ENCODE peak calls at places on chromosomes 3 and 15, in eight cellular contexts. V, Y, U, K, C, M, D and H are unnamed samples.

GRCh38 chr3:16059081-16059537 is 115.4 kb upstream of the GALNT15 start:
- DNase-seq in V (peak), Y (peak), U (no peak), K (no peak), C (no peak), M (no peak), D (no peak), H (no peak)

GRCh38 chr3:62888778-62889177 is 13.6 kb upstream of the CADPS start:
- DNase-seq in V (no peak), Y (no peak), U (no peak), K (no peak), C (no peak), M (no peak), D (no peak), H (no peak)

GRCh38 chr15:89556413-89557262 is 18.6 kb upstream of the TICRR start:
- DNase-seq in V (peak), Y (peak), U (no peak), K (peak), C (no peak), M (peak), D (no peak), H (peak)

GRCh38 chr3:81521855-81522254 is 239.6 kb downstream of the GBE1 start:
- DNase-seq in V (no peak), Y (peak), U (no peak), K (no peak), C (no peak), M (no peak), D (peak), H (no peak)

GRCh38 chr3:186582541-186582940 is 12.0 kb downstream of the DNAJB11 start:
- DNase-seq in V (no peak), Y (no peak), U (no peak), K (no peak), C (no peak), M (no peak), D (no peak), H (no peak)

GRCh38 chr3:112635674-112636073 is 5.3 kb downstream of the CCDC80 start:
- DNase-seq in V (peak), Y (peak), U (no peak), K (no peak), C (no peak), M (no peak), D (no peak), H (no peak)

GRCh38 chr15:48759921-48760320 is 50.9 kb downstream of the CEP152 start:
- DNase-seq in V (no peak), Y (peak), U (no peak), K (no peak), C (no peak), M (no peak), D (no peak), H (no peak)

GRCh38 chr15:52417501-52417900 is 111.2 kb downstream of the MYO5A start:
- DNase-seq in V (peak), Y (no peak), U (no peak), K (no peak), C (no peak), M (no peak), D (no peak), H (no peak)

GRCh38 chr15:77496710-77497107 is 76.0 kb downstream of the HMG20A start:
- DNase-seq in V (peak), Y (peak), U (peak), K (peak), C (peak), M (peak), D (peak), H (peak)

GRCh38 chr3:30319713-30320112 is 286.7 kb upstream of the TGFBR2 start:
- DNase-seq in V (peak), Y (peak), U (no peak), K (peak), C (no peak), M (peak), D (no peak), H (no peak)

GRCh38 chr15:40323953-40324937 is 753 bp downstream of the INAFM2 start:
- DNase-seq in V (peak), Y (no peak), U (no peak), K (no peak), C (no peak), M (no peak), D (no peak), H (no peak)

GRCh38 chr15:87871738-87872315 is 384.7 kb downstream of the NTRK3 start:
- DNase-seq in V (peak), Y (no peak), U (no peak), K (no peak), C (no peak), M (no peak), D (no peak), H (no peak)

GRCh38 chr3:170488802-170489201 is 70.1 kb downstream of the CLDN11 start:
- DNase-seq in V (peak), Y (peak), U (no peak), K (peak), C (no peak), M (no peak), D (no peak), H (no peak)

GRCh38 chr15:29859293-29859692 is 37.0 kb upstream of the TJP1 start:
- DNase-seq in V (no peak), Y (no peak), U (no peak), K (no peak), C (no peak), M (no peak), D (no peak), H (no peak)

GRCh38 chr3:72768976-72769375 is 79.3 kb downstream of the SHQ1 start:
- DNase-seq in V (no peak), Y (no peak), U (no peak), K (no peak), C (no peak), M (no peak), D (no peak), H (no peak)

GRCh38 chr15:98966036-98966787 is 41.4 kb downstream of the PGPEP1L start:
- DNase-seq in V (peak), Y (peak), U (no peak), K (peak), C (no peak), M (no peak), D (no peak), H (no peak)

GRCh38 chr3:142226474-142226873 is 1.1 kb upstream of the GK5 start:
- DNase-seq in V (peak), Y (peak), U (no peak), K (no peak), C (no peak), M (no peak), D (no peak), H (no peak)

GRCh38 chr3:26963356-26963742 is 340.8 kb downstream of the LRRC3B start:
- DNase-seq in V (peak), Y (no peak), U (no peak), K (no peak), C (no peak), M (peak), D (no peak), H (no peak)

GRCh38 chr15:73329501-73330200 is 39.1 kb downstream of the HCN4 start:
- DNase-seq in V (no peak), Y (no peak), U (no peak), K (no peak), C (no peak), M (no peak), D (no peak), H (no peak)

GRCh38 chr15:96381463-96381862 is 51.0 kb downstream of the NR2F2 start:
- DNase-seq in V (no peak), Y (no peak), U (no peak), K (no peak), C (no peak), M (peak), D (peak), H (no peak)

GRCh38 chr3:146472611-146473010 is 3.2 kb upstream of the PLSCR2 start:
- DNase-seq in V (no peak), Y (no peak), U (no peak), K (no peak), C (no peak), M (no peak), D (no peak), H (no peak)

GRCh38 chr3:105538483-105538882 is 171.8 kb downstream of the ALCAM start:
- DNase-seq in V (no peak), Y (peak), U (no peak), K (no peak), C (no peak), M (no peak), D (no peak), H (no peak)

GRCh38 chr3:125317761-125318496 is 57.2 kb downstream of the ZNF148 start:
- DNase-seq in V (peak), Y (no peak), U (no peak), K (no peak), C (no peak), M (peak), D (peak), H (no peak)

GRCh38 chr3:114428173-114428606 is 134.4 kb downstream of the TIGIT start:
- DNase-seq in V (no peak), Y (no peak), U (no peak), K (no peak), C (no peak), M (no peak), D (no peak), H (no peak)

GRCh38 chr3:30619318-30619717 is 12.9 kb downstream of the TGFBR2 start:
- DNase-seq in V (no peak), Y (no peak), U (no peak), K (no peak), C (no peak), M (no peak), D (no peak), H (no peak)

GRCh38 chr3:186057594-186057993 is 51.3 kb downstream of the ETV5 start:
- DNase-seq in V (peak), Y (peak), U (no peak), K (no peak), C (no peak), M (peak), D (no peak), H (no peak)

GRCh38 chr3:127848131-127849129 is 26.1 kb upstream of the MGLL start:
- DNase-seq in V (peak), Y (peak), U (no peak), K (no peak), C (no peak), M (no peak), D (no peak), H (no peak)

GRCh38 chr15:42692536-42692935 is 44.4 kb downstream of the CDAN1 start:
- DNase-seq in V (no peak), Y (no peak), U (no peak), K (no peak), C (no peak), M (no peak), D (no peak), H (no peak)

GRCh38 chr15:31236184-31237041 is 90.2 kb upstream of the KLF13 start:
- DNase-seq in V (peak), Y (peak), U (peak), K (no peak), C (no peak), M (peak), D (peak), H (no peak)

GRCh38 chr3:47605646-47606045 is 27.0 kb upstream of the CSPG5 start:
- DNase-seq in V (peak), Y (no peak), U (no peak), K (no peak), C (no peak), M (no peak), D (no peak), H (no peak)

DNA sequence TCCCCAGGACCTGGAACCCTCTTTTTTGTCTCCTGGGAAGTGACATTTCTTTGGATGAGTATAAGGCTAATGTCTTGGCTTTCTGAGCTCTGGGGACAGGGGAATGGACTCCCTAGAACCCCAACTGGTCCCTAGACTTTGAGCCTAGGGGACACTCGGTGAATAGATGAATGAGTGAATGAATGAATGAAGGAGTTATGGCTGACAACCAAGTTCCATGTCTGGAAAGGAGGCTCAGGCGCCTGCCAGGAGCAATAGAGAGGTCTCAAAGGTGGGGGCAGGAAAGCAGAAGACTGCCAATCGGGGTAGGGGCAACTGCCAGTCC is 712 bp upstream of the PRKCD start:
- DNase-seq in V (no peak), Y (no peak), U (no peak), K (no peak), C (no peak), M (no peak), D (no peak), H (no peak)
- H3K4me3 ChIP-seq in V (peak), Y (peak), U (peak), K (peak), C (peak), M (peak), D (peak), H (peak)

GRCh38 chr3:46576899-46577298 is 10.8 kb upstream of the LRRC2 start:
- DNase-seq in V (no peak), Y (no peak), U (no peak), K (no peak), C (no peak), M (no peak), D (no peak), H (no peak)
- H3K4me3 ChIP-seq in V (no peak), Y (no peak), U (peak), K (no peak), C (no peak), M (no peak), D (no peak), H (no peak)

GRCh38 chr15:57591237-57591821 is 375 bp upstream of the MYZAP start:
- DNase-seq in V (no peak), Y (no peak), U (no peak), K (no peak), C (no peak), M (no peak), D (no peak), H (no peak)
- H3K4me3 ChIP-seq in V (peak), Y (peak), U (peak), K (peak), C (peak), M (peak), D (peak), H (peak)

DNA sequence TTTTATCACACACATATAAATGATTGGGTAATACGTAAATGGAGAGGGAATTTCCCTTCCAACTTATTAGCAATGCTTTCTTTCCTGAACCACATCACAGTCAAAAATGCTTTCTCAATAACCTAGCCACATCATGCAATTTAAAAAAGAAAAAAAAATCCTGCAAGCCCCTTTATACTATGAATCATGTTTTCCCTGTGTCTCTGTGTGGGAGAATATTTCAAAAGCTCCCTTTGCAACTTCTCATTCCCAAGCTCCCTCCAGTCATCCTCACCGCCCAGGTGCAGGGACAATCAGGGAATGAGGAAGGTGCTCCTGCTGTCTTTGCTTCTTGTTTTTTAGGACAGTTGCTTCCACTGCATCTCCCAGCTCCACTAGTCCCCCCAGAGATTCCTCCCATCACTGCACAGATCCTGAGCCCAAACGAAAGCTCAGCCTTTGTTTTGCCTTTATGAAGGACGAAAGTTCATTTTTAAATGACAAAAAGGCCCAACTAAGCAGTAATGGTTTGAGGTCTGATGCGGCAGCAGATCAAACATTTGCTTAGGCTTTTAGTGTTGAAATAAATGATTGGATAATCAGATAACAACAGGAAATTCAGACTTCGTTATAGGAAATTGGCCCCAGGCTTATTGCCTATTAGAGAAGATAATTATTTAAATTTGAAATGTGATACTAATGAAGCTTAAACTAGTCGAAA is 47.8 kb upstream of the ADGRG7 start:
- DNase-seq in V (peak), Y (peak), U (no peak), K (no peak), C (no peak), M (peak), D (no peak), H (no peak)
- H3K4me3 ChIP-seq in V (peak), Y (no peak), U (no peak), K (no peak), C (no peak), M (peak), D (no peak), H (no peak)

GRCh38 chr3:34016925-34017592 is 218.6 kb downstream of the PDCD6IP start:
- DNase-seq in V (no peak), Y (no peak), U (no peak), K (no peak), C (no peak), M (peak), D (no peak), H (no peak)

GRCh38 chr3:34012102-34012461 is 213.7 kb downstream of the PDCD6IP start:
- DNase-seq in V (peak), Y (peak), U (no peak), K (peak), C (no peak), M (peak), D (peak), H (peak)

GRCh38 chr3:34011171-34012101 is 213.0 kb downstream of the PDCD6IP start:
- DNase-seq in V (peak), Y (peak), U (no peak), K (no peak), C (no peak), M (peak), D (no peak), H (peak)

GRCh38 chr3:34015204-34016142 is 217.0 kb downstream of the PDCD6IP start:
- DNase-seq in V (peak), Y (peak), U (no peak), K (no peak), C (no peak), M (peak), D (no peak), H (no peak)

DNA sequence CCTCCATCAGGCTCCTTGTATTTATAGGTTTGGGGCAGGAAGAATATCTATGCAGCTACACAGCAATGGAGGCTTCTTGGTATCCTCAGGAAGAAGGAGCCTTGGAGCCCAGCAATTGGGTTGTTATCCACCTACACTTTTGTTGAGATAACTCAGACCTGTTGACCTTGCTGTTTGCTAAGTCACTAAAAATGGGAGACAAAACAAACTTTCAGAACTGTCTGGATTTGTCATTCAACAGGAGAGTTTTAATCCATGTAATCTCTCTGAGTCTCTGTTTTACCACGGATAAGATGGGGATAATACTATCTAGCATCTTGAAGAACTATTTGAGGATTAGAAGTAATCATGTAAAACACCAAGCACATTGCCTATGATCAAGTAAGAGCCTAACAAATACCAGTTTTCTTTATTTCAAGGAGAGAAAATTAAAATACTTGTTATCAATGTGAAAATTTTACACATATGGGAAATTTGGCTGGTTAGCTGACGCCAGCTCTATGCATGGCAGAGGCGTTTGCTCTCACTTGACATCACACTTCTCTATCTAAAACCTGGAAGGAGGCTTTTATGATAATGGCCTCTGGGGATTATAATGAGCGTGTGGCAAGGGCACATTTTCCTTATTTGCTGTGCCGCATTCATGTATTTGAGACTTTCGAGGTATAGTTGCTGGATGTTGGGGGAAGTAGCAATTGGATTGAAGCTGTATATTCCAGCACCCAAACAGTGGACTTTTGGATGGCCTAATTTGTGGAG is 215.6 kb downstream of the PDCD6IP start:
- DNase-seq in V (no peak), Y (no peak), U (no peak), K (no peak), C (no peak), M (no peak), D (no peak), H (no peak)
- H3K4me3 ChIP-seq in V (no peak), Y (no peak), U (no peak), K (no peak), C (no peak), M (no peak), D (no peak), H (no peak)

GRCh38 chr3:102113421-102114041 is 264.2 kb downstream of the NFKBIZ start:
- DNase-seq in V (no peak), Y (no peak), U (no peak), K (no peak), C (no peak), M (no peak), D (peak), H (no peak)
- H3K4me3 ChIP-seq in V (no peak), Y (no peak), U (no peak), K (no peak), C (no peak), M (no peak), D (no peak), H (no peak)

GRCh38 chr3:4977001-4977888 is 2.0 kb upstream of the BHLHE40 start:
- DNase-seq in V (peak), Y (peak), U (peak), K (peak), C (peak), M (no peak), D (peak), H (no peak)
- H3K4me3 ChIP-seq in V (peak), Y (peak), U (peak), K (peak), C (peak), M (peak), D (peak), H (peak)

GRCh38 chr3:123799544-123800351 is 84.4 kb downstream of the MYLK start:
- DNase-seq in V (peak), Y (peak), U (no peak), K (peak), C (no peak), M (no peak), D (peak), H (no peak)
- H3K4me3 ChIP-seq in V (peak), Y (peak), U (peak), K (no peak), C (no peak), M (no peak), D (peak), H (no peak)

DNA sequence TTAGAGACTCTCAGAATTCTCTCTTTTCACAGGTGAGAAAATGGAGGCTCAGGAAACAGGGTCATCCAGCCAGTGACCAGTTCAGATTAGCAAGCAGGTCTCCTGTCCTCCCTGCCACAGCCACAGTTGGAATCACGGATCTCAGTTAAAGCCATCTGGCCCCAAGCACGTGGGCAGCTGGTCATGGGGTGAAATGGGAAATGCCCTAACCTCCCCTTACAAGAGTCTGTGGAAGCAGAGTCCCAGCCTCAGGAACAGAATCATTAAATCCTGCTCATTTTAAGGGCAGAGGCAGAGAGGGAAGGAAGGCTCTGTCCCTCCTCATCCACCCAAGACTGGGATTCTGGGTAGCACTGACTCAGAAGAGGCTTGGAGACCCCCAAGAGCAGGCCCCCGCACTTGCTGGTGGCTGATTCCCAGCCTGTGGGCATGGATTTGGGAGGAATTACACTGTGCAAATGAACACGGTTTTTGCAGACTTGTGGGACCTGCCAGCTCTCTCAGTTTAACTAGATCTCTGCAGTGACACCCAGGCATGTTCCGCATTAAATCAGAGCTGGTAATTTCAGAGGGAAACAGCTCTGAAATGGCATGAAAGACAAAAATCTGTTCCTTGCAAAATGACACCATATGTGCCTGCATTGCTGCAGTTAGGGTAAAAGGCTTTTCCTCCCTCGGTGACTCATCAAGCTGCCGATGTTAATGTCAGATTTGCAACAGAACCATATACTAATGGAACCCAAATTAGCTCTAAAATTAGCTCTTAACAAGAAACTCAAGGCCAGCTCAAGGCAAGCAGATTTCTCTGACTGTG is 89.0 kb downstream of the BDH1 start:
- DNase-seq in V (peak), Y (peak), U (no peak), K (peak), C (no peak), M (peak), D (no peak), H (no peak)
- H3K4me3 ChIP-seq in V (peak), Y (no peak), U (no peak), K (peak), C (no peak), M (peak), D (no peak), H (no peak)